ENCODE peak calls at places on chromosomes 6 and 20, in ten cellular contexts. G is lower lobe of right lung, C is fibroblast of pulmonary artery, U is RWPE1, Y is H9, B is BE2C, L is tibial nerve, N is body of pancreas, H is GM13976, F is A549. M is an unnamed sample.

GRCh38 chr20:36919715-36920333 is 31.7 kb downstream of the SAMHD1 start:
- DNase-seq in G (no peak), C (peak; percentile 78), U (peak; percentile 80), Y (no peak), B (peak; percentile 44), L (no peak), N (no peak), H (peak; percentile 72), F (peak; percentile 50), M (peak; percentile 60)

GRCh38 chr6:120994573-120994967 is 339.7 kb downstream of the TBC1D32 start:
- DNase-seq in G (no peak), C (no peak), U (no peak), Y (no peak), B (no peak), L (no peak), N (no peak), H (no peak), F (no peak), M (no peak)

GRCh38 chr6:85130743-85131142 is 319.1 kb upstream of the NT5E start:
- DNase-seq in G (no peak), C (no peak), U (no peak), Y (no peak), B (no peak), L (no peak), N (no peak), H (no peak), F (no peak), M (no peak)

GRCh38 chr6:10745116-10745515 is 2.5 kb upstream of the TMEM14B start:
- DNase-seq in G (no peak), C (no peak), U (no peak), Y (no peak), B (no peak), L (no peak), N (no peak), H (no peak), F (no peak), M (no peak)

GRCh38 chr20:24507182-24507853 is 37.9 kb downstream of the SYNDIG1 start:
- DNase-seq in G (no peak), C (no peak), U (peak; percentile 11), Y (no peak), B (no peak), L (no peak), N (no peak), H (no peak), F (no peak), M (no peak)

GRCh38 chr6:149389509-149390297 is 10.4 kb upstream of the SUMO4 start:
- DNase-seq in G (no peak), C (peak; percentile 44), U (no peak), Y (no peak), B (no peak), L (no peak), N (no peak), H (no peak), F (no peak), M (no peak)

GRCh38 chr20:46073024-46073423 is 16.7 kb downstream of the NCOA5 start:
- DNase-seq in G (no peak), C (no peak), U (no peak), Y (no peak), B (no peak), L (no peak), N (no peak), H (no peak), F (no peak), M (no peak)

GRCh38 chr20:53631909-53632662 is 38.4 kb upstream of the ZNF217 start:
- DNase-seq in G (no peak), C (no peak), U (no peak), Y (no peak), B (no peak), L (no peak), N (no peak), H (no peak), F (no peak), M (no peak)

GRCh38 chr20:37736132-37736531 is 42.3 kb downstream of the CTNNBL1 start:
- DNase-seq in G (no peak), C (no peak), U (no peak), Y (no peak), B (no peak), L (no peak), N (no peak), H (no peak), F (no peak), M (no peak)

GRCh38 chr6:10381133-10381829 is 33.6 kb downstream of the TFAP2A start:
- DNase-seq in G (no peak), C (no peak), U (no peak), Y (peak; percentile 76), B (no peak), L (no peak), N (peak; percentile 12), H (peak; percentile 69), F (no peak), M (no peak)

GRCh38 chr6:139030539-139030938 is 2.0 kb downstream of the ABRACL start:
- DNase-seq in G (no peak), C (no peak), U (no peak), Y (no peak), B (no peak), L (no peak), N (no peak), H (peak; percentile 55), F (no peak), M (peak; percentile 65)

GRCh38 chr6:79589701-79590100 is 41.4 kb upstream of the SH3BGRL2 start:
- DNase-seq in G (no peak), C (no peak), U (no peak), Y (no peak), B (no peak), L (no peak), N (no peak), H (no peak), F (no peak), M (no peak)

GRCh38 chr6:12313992-12314589 is 23.9 kb downstream of the EDN1 start:
- DNase-seq in G (no peak), C (peak; percentile 69), U (peak; percentile 41), Y (no peak), B (no peak), L (no peak), N (peak; percentile 76), H (no peak), F (no peak), M (no peak)

GRCh38 chr6:12312736-12313135 is 22.6 kb downstream of the EDN1 start:
- DNase-seq in G (no peak), C (no peak), U (no peak), Y (no peak), B (no peak), L (no peak), N (no peak), H (no peak), F (no peak), M (no peak)

GRCh38 chr6:12313311-12313991 is 23.3 kb downstream of the EDN1 start:
- DNase-seq in G (no peak), C (no peak), U (no peak), Y (no peak), B (no peak), L (no peak), N (no peak), H (no peak), F (no peak), M (no peak)

GRCh38 chr6:12309070-12309469 is 18.9 kb downstream of the EDN1 start:
- DNase-seq in G (no peak), C (no peak), U (no peak), Y (no peak), B (no peak), L (no peak), N (no peak), H (no peak), F (no peak), M (no peak)

DNA sequence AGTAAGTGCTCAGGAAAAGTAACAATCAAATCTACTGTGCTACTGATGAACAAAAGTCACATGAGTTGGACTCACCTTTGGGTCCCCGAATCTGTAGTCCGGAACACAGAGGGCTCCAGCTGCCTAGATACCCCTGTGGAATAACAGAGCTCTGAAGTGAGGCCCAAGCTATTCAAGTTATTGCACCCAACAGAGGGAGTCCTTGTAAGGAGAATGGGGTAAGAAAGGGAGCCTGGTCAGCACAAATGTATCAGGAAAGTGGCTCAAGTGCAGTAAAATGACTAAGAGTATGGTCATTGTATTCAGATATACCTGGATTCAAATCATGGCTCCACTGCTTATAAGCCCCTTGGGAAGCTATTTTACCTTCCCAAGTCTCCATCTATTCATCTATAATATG is 20.9 kb downstream of the EDN1 start:
- DNase-seq in G (no peak), C (peak; percentile 37), U (no peak), Y (no peak), B (no peak), L (no peak), N (peak; percentile 26), H (no peak), F (no peak), M (no peak)
- TF ChIP-seq CTCF in G (no peak), C (peak; percentile 8), U (no peak), Y (no peak), B (no peak), L (no peak), N (no peak), H (no peak), F (peak; percentile 54), M (no peak)

DNA sequence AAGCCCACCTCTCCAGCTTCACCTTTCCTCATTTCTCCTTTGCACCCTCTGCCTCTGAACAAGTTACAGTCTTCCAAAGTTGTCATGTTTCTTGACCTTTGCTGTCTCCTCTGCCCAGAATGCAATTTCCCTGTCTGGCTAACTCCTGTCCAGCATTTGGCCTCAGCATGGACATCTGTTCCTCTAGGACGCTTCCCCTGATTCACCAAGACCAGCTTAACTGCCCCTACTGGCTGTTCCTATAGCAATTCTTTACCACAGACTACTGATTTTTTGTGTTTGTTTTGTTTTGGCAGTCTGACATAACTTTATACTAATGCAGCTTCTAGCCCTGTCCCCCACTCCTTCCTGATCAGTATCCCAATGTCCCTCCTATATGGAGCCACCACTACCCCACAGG is 13.4 kb downstream of the GNL1 start:
- DNase-seq in G (no peak), C (peak; percentile 21), U (no peak), Y (no peak), B (no peak), L (no peak), N (no peak), H (no peak), F (peak; percentile 7), M (no peak)
- TF ChIP-seq CTCF in G (no peak), C (peak; percentile 12), U (no peak), Y (no peak), B (no peak), L (no peak), N (no peak), H (no peak), F (no peak), M (no peak)

GRCh38 chr6:3414704-3415453 is 42.0 kb downstream of the SLC22A23 start:
- DNase-seq in G (peak; percentile 64), C (peak; percentile 54), U (peak; percentile 79), Y (peak; percentile 64), B (no peak), L (no peak), N (no peak), H (peak; percentile 59), F (no peak), M (peak; percentile 31)
- TF ChIP-seq CTCF in G (no peak), C (no peak), U (no peak), Y (no peak), B (no peak), L (no peak), N (no peak), H (no peak), F (no peak), M (no peak)

DNA sequence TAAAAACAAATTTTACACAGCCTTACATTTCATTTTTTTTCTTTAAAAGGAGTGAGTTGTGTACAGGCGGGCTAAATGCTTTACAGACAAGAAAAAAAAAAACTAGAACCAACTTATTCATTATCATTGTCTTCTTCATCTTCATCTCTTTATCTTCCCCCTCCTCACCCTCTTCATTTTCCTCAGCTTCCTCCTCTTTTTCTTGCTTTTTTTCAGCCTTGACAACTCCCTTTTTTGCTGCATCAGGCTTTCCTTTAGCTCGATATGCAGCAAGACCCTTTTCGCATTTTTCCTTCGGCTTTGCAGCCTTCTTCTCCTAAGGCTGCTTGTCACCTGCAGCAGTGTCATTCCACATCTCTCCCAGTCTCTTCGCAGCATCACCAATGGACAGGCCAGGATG is 86.9 kb upstream of the GCM1 start:
- DNase-seq in G (no peak), C (no peak), U (no peak), Y (no peak), B (no peak), L (no peak), N (no peak), H (no peak), F (no peak), M (no peak)
- TF ChIP-seq CTCF in G (no peak), C (no peak), U (no peak), Y (no peak), B (no peak), L (no peak), N (no peak), H (no peak), F (no peak), M (no peak)

M was measured in GM20000.